ENCODE peak calls at places on chromosomes 3 and 15, in ten cellular contexts. U is choroid plexus epithelial cell; O is Caco-2; C is ascending aorta; S is suprapubic skin; M is psoas muscle; K is fibroblast of the aortic adventitia; H is HepG2; V is cardiac muscle cell; Y is CD8-positive, alpha-beta T cell. F is an unnamed sample.

GRCh38 chr15:51970981-51971352 is 611 bp downstream of the LEO1 start:
- DNase-seq in S (no peak), Y (no peak), V (no peak), C (no peak), U (no peak), K (no peak), M (no peak), H (no peak), O (no peak), F (no peak)

GRCh38 chr3:177195242-177195940 is 1.9 kb downstream of the TBL1XR1 start:
- DNase-seq in V (peak; percentile 72), M (no peak), S (no peak), K (peak; percentile 44), H (no peak), U (peak; percentile 80), O (no peak), C (no peak), Y (no peak), F (no peak)

GRCh38 chr15:90187257-90187868 is 13.8 kb upstream of the SEMA4B start:
- DNase-seq in M (no peak), S (no peak), C (no peak), Y (no peak), U (no peak), O (no peak), H (no peak), V (no peak), K (no peak), F (no peak)

GRCh38 chr15:74172751-74173544 is 562 bp upstream of the ISLR start:
- DNase-seq in S (peak; percentile 83), O (no peak), V (peak; percentile 90), Y (no peak), C (peak; percentile 81), H (no peak), U (peak; percentile 89), M (peak; percentile 85), K (peak; percentile 90), F (no peak)

GRCh38 chr15:89531796-89532537 is 35.6 kb upstream of the RHCG start:
- DNase-seq in O (no peak), S (no peak), U (peak; percentile 27), C (no peak), Y (no peak), M (no peak), V (no peak), H (no peak), K (no peak), F (peak; percentile 35)

GRCh38 chr3:153889905-153890334 is 231.3 kb upstream of the ARHGEF26 start:
- DNase-seq in Y (no peak), M (no peak), O (no peak), H (no peak), V (no peak), U (no peak), S (no peak), K (no peak), C (no peak), F (no peak)

GRCh38 chr3:188553569-188553968 is 399.6 kb downstream of the LPP start:
- DNase-seq in U (no peak), Y (peak; percentile 43), K (no peak), O (no peak), C (no peak), V (no peak), M (no peak), H (no peak), S (no peak), F (peak; percentile 36)

GRCh38 chr15:92006186-92007028 is 152.9 kb downstream of the SLCO3A1 start:
- DNase-seq in O (no peak), U (no peak), Y (no peak), V (no peak), C (no peak), K (no peak), H (no peak), S (no peak), M (no peak), F (no peak)

GRCh38 chr3:102106421-102107097 is 257.2 kb downstream of the NFKBIZ start:
- DNase-seq in H (no peak), K (peak; percentile 57), O (no peak), S (no peak), U (peak; percentile 81), Y (no peak), V (peak; percentile 25), M (no peak), C (no peak), F (no peak)

GRCh38 chr15:78976691-78977090 is 31.8 kb upstream of the CTSH start:
- DNase-seq in S (no peak), U (no peak), M (no peak), K (no peak), O (no peak), C (no peak), V (no peak), Y (no peak), H (no peak), F (no peak)

GRCh38 chr3:11578169-11578568 is 65.5 kb downstream of the VGLL4 start:
- DNase-seq in H (no peak), U (no peak), M (no peak), Y (no peak), O (no peak), V (no peak), K (no peak), C (no peak), S (no peak), F (no peak)

GRCh38 chr3:12350151-12350813 is 61.4 kb downstream of the PPARG start:
- DNase-seq in C (peak; percentile 68), K (peak; percentile 66), Y (no peak), S (peak; percentile 68), M (no peak), O (no peak), U (peak; percentile 89), V (peak; percentile 94), H (no peak), F (no peak)

DNA sequence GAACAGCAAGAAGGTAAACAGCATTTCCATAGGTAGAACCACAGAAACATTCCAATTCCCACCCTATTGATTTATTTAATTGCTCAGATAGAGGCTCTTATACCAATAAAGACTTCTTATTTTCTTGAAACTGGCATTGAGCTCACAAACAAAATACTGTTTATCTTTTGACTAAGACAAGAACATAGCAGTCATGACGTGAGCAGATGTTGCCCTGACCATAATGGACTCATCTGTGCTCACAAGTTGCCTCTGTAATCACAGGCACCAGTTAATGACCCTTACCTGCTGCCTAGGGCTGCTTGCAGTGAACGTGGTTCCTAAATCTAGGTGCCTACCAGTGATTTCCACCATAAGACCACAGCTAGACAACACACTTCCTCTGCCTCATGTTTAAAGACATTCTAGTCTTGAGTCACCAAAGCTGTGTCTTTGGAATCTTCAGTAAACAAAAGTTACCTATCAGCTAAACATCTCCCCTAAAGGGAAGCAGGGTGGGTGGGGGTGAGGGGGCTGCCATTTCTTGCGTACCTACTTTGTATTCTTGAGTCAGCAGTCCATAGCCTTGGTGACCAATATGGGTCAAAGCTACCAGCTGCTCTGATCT is 2.1 kb downstream of the FYCO1 start:
- DNase-seq in Y (peak; percentile 34), O (no peak), K (no peak), S (no peak), V (no peak), H (no peak), U (no peak), M (no peak), C (no peak), F (peak; percentile 60)
- H3K4me3 ChIP-seq in Y (no peak overlapping the region), O (no peak overlapping the region), K (no peak overlapping the region), S (no peak overlapping the region), V (no peak overlapping the region), H (no peak overlapping the region), U (no peak overlapping the region), M (peak overlapping the region; percentile 96), C (no peak overlapping the region), F (peak overlapping the region; percentile 6)

DNA sequence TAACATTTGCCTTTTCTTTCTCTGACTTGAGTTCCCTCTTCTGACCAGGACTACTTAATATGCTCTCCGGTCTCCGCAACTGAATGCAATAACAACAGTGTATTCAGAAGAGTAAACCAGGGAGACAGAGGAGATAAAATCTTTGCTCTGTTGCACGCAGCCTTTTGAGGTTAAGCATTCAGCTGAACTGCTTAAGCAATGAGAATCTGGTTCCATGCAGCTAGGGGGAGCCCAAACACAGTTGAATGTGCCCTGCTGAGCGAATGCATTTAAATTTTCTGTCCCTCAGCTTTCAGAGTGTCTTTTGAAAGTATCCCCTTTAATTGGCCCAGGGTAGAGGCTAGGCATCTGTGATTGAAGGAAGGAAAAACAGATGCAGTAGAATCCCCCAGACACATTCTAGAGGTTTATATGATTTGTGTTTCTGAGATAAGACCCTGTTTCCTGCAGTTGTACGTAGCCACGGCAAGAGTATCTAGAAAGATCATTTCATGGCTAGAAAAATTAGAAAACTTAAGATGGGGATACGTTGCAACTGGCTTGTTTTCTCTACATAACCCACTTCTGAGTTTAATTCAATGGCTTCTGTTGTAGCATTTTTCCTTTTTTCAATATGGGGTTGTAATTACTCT is 309.6 kb downstream of the TUSC7 start:
- DNase-seq in O (peak; percentile 59), M (no peak), K (peak; percentile 79), U (peak; percentile 85), V (peak; percentile 78), S (no peak), C (peak; percentile 74), Y (no peak), H (peak; percentile 10), F (peak; percentile 42)
- H3K4me3 ChIP-seq in O (no peak overlapping the region), M (no peak overlapping the region), K (no peak overlapping the region), U (no peak overlapping the region), V (no peak overlapping the region), S (no peak overlapping the region), C (no peak overlapping the region), Y (no peak overlapping the region), H (no peak overlapping the region), F (no peak overlapping the region)

DNA sequence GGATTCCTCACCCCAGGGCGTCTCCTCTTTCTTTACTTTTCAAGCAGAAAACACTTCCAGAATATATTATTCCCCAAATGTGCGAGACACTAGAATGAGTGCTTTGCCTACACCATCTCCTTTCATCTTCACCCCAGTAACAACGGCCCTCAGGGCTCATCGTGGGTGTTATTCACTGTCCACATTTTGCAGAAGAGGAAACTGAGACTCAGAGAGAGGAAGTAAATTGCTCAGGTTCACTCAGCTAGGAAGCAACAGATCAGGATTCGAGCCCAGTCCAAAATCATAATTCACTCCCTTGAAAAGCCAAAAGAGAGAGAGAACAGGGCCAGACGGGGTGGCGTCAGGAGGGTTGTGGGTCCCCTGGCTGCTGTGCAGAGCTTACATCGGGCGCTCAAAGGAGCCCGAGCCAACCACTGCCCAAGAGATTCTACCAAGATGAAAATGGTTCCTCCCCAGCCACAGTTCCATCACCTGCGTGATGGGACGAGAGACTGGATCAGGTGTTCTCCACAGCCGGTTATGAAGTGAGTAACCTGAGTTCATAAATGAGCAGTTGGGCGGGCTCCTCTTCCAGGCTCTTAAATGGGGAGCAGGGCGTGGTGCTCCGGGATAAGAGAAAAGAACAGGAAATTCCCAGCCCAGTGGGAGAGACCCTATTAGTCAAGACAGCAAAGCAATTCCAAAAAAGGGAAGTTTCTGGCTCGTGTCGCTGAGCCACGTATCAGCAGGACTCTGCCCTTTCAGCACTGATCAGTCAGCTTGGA is 48.6 kb upstream of the FLNB start:
- DNase-seq in U (no peak), Y (no peak), H (no peak), M (no peak), O (no peak), K (peak; percentile 79), S (no peak), V (peak; percentile 75), C (peak; percentile 77), F (no peak)
- H3K4me3 ChIP-seq in U (no peak overlapping the region), Y (no peak overlapping the region), H (no peak overlapping the region), M (peak overlapping the region; percentile 18), O (no peak overlapping the region), K (peak overlapping the region; percentile 39), S (no peak overlapping the region), V (no peak overlapping the region), C (no peak overlapping the region), F (no peak overlapping the region)

DNA sequence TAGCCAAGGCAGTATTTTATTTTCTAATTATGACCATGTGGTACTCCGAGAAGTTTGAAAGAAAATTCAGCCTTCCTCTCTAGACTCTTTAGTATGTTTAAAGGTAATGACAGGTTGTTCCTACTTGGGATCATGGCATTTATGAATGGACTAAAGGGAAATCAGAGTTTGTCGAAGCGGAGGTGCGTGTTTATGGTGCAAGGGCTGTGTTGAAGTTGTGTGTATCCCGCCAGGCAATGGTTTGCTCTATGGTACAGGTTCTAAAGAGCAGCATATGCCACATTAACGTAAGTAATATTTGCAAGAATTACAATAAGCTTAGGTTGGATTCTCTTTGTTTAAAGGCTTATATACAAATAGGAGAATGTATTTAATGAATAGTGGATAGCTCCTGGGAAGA is 733 bp downstream of the EPHA3 start:
- DNase-seq in Y (no peak), H (no peak), M (no peak), C (no peak), V (no peak), K (no peak), S (no peak), U (no peak), O (no peak), F (no peak)
- H3K4me3 ChIP-seq in Y (no peak overlapping the region), H (no peak overlapping the region), M (peak overlapping the region; percentile 59), C (peak overlapping the region; percentile 47), V (peak overlapping the region; percentile 33), K (no peak overlapping the region), S (peak overlapping the region; percentile 44), U (peak overlapping the region; percentile 60), O (no peak overlapping the region), F (peak overlapping the region; percentile 53)